ENCODE peak calls at places on chromosomes 5 and 9, in seven cellular contexts. A, P, V, S, O, U and C are unnamed samples.

GRCh38 chr5:103258957-103259704 is 568 bp downstream of the MACIR start:
- DNase-seq in P (peak; percentile 29), U (peak; percentile 69), O (peak; percentile 69), S (peak; percentile 64), A (peak; percentile 19), V (peak; percentile 61), C (peak; percentile 67)

GRCh38 chr9:9752722-9753121 is 860.1 kb downstream of the PTPRD start:
- DNase-seq in S (no peak), V (no peak), U (no peak), A (no peak), P (peak; percentile 28), O (no peak), C (no peak)

GRCh38 chr5:124661317-124662141 is 84.9 kb downstream of the ZNF608 start:
- DNase-seq in P (peak; percentile 72), U (peak; percentile 60), O (peak; percentile 36), V (no peak), S (no peak), A (no peak), C (no peak)

GRCh38 chr9:105083246-105083645 is 155.3 kb upstream of the ABCA1 start:
- DNase-seq in S (no peak), A (no peak), V (no peak), P (no peak), O (no peak), U (no peak), C (no peak)

GRCh38 chr5:131373265-131373664 is 109.4 kb downstream of the CDC42SE2 start:
- DNase-seq in S (no peak), A (no peak), V (no peak), P (no peak), U (no peak), O (no peak), C (no peak)

GRCh38 chr9:31040565-31040964 is 1343.9 kb upstream of the ACO1 start:
- DNase-seq in A (no peak), P (no peak), O (no peak), S (no peak), U (no peak), V (no peak), C (no peak)

GRCh38 chr9:97473717-97474116 is 27.7 kb upstream of the TMOD1 start:
- DNase-seq in A (no peak), P (no peak), V (no peak), U (no peak), O (no peak), S (no peak), C (no peak)

GRCh38 chr9:2385746-2386145 is 235.8 kb upstream of the VLDLR start:
- DNase-seq in V (no peak), A (no peak), P (no peak), U (peak; percentile 58), S (no peak), O (no peak), C (no peak)

GRCh38 chr9:33619666-33620404 is 95.8 kb downstream of the ANKRD18B start:
- DNase-seq in U (peak; percentile 43), S (no peak), O (no peak), P (peak; percentile 85), A (no peak), V (no peak), C (no peak)

GRCh38 chr9:136886610-136887597 is 588 bp downstream of the TRAF2 start:
- DNase-seq in V (peak; percentile 29), S (peak; percentile 51), P (peak; percentile 19), A (no peak), U (no peak), O (peak; percentile 59), C (no peak)

GRCh38 chr5:140243855-140244254 is 59.0 kb downstream of the PFDN1 start:
- DNase-seq in A (no peak), U (no peak), P (no peak), V (no peak), S (no peak), O (peak; percentile 74), C (no peak)

GRCh38 chr5:176738851-176739250 is 71.5 kb upstream of the UNC5A start:
- DNase-seq in P (no peak), A (no peak), U (no peak), O (no peak), S (no peak), V (no peak), C (peak; percentile 44)

GRCh38 chr5:143618146-143618545 is 193.8 kb upstream of the HMHB1 start:
- DNase-seq in U (no peak), V (no peak), P (no peak), S (no peak), A (no peak), O (no peak), C (no peak)

GRCh38 chr9:131748411-131748955 is 8.6 kb upstream of the RAPGEF1 start:
- DNase-seq in V (no peak), A (no peak), U (no peak), O (no peak), S (no peak), P (no peak), C (no peak)

GRCh38 chr5:142677212-142677611 is 8.7 kb downstream of the FGF1 start:
- DNase-seq in A (no peak), V (no peak), O (no peak), S (no peak), P (peak; percentile 64), U (no peak), C (no peak)

GRCh38 chr5:150490296-150490669 is 17.6 kb upstream of the NDST1 start:
- DNase-seq in O (no peak), V (no peak), S (no peak), U (no peak), A (no peak), P (peak; percentile 35), C (no peak)

GRCh38 chr5:126531543-126532120 is 63.4 kb downstream of the ALDH7A1 start:
- DNase-seq in A (no peak), U (no peak), S (no peak), O (no peak), V (no peak), P (peak; percentile 38), C (peak; percentile 29)

GRCh38 chr5:9654886-9655285 is 24.7 kb upstream of the TAS2R1 start:
- DNase-seq in P (no peak), S (no peak), O (no peak), U (no peak), A (no peak), V (no peak), C (no peak)

GRCh38 chr5:142767925-142768324 is 2.3 kb upstream of the ARHGAP26 start:
- DNase-seq in A (no peak), P (no peak), V (no peak), U (no peak), S (no peak), O (no peak), C (no peak)

GRCh38 chr5:106374956-106375355 is 1295.8 kb downstream of the EFNA5 start:
- DNase-seq in S (no peak), U (no peak), P (no peak), O (no peak), V (no peak), A (no peak), C (no peak)

GRCh38 chr9:106772523-106773290 is 90.3 kb upstream of the ZNF462 start:
- DNase-seq in A (no peak), O (no peak), P (peak; percentile 40), U (no peak), S (no peak), V (no peak), C (no peak)

GRCh38 chr5:13591621-13592020 is 352.9 kb downstream of the DNAH5 start:
- DNase-seq in A (no peak), U (no peak), O (no peak), P (peak; percentile 78), S (no peak), V (no peak), C (no peak)